ENCODE peak calls at places on chromosome X, in four cellular contexts. O, V, X and H are unnamed samples.

GRCh38 chrX:39059866-39060265 is 258.6 kb downstream of the MID1IP1 start:
- DNase-seq in O (no peak), X (no peak), V (no peak), H (no peak)

GRCh38 chrX:68988865-68989264 is 160.0 kb downstream of the EFNB1 start:
- DNase-seq in O (no peak), X (no peak), V (no peak), H (no peak)

GRCh38 chrX:118257781-118258180 is 88.1 kb upstream of the WDR44 start:
- DNase-seq in V (no peak), O (no peak), X (no peak), H (no peak)

GRCh38 chrX:128020701-128021100 is 31.5 kb downstream of the ACTRT1 start:
- DNase-seq in X (no peak), V (no peak), O (no peak), H (no peak)

GRCh38 chrX:153928846-153929245 is 2.8 kb upstream of the ARHGAP4 start:
- DNase-seq in X (no peak), O (no peak), V (no peak), H (no peak)

GRCh38 chrX:129654652-129655546 is at the start of gene APLN:
- DNase-seq in X (peak; percentile 27), O (peak; percentile 31), V (peak; percentile 55), H (peak; percentile 16)

GRCh38 chrX:77076896-77077295 is 370.3 kb upstream of the FGF16 start:
- DNase-seq in X (no peak), V (no peak), O (no peak), H (no peak)

GRCh38 chrX:23621621-23622265 is 45.5 kb upstream of the PRDX4 start:
- DNase-seq in O (no peak), V (no peak), X (no peak), H (no peak)

GRCh38 chrX:115952417-115953092 is 218.0 kb upstream of the AGTR2 start:
- DNase-seq in X (no peak), O (no peak), V (no peak), H (no peak)

GRCh38 chrX:97539970-97540519 is 656.3 kb downstream of the RPA4 start:
- DNase-seq in O (no peak), V (no peak), X (no peak), H (no peak)

GRCh38 chrX:69564665-69565064 is 51.2 kb upstream of the EDA start:
- DNase-seq in V (no peak), X (no peak), O (no peak), H (no peak)

GRCh38 chrX:84729809-84730208 is 227.6 kb upstream of the HDX start:
- DNase-seq in X (no peak), V (peak; percentile 9), O (no peak), H (no peak)

GRCh38 chrX:51608071-51608470 is 10.6 kb downstream of the CENPVL3 start:
- DNase-seq in O (peak; percentile 16), X (no peak), V (no peak), H (no peak)

GRCh38 chrX:65726708-65727107 is 59.3 kb downstream of the MSN start:
- DNase-seq in X (no peak), V (no peak), O (no peak), H (no peak)